ENCODE peak calls at places on chromosomes 7 and 10, in five cellular contexts. One of them, this sample, is unnamed.

GRCh38 chr7:120041798-120042197 is 231.2 kb upstream of the KCND2 start:
- DNase-seq in HepG2: no peak
- DNase-seq in endodermal cell: no peak
- DNase-seq in prostate gland: no peak
- DNase-seq in adrenal gland: no peak
- DNase-seq in this sample: no peak

GRCh38 chr7:151346180-151346769 is 4.7 kb downstream of the NUB1 start:
- DNase-seq in endodermal cell: no peak
- DNase-seq in prostate gland: no peak
- DNase-seq in HepG2: no peak
- DNase-seq in adrenal gland: no peak
- DNase-seq in this sample: no peak

GRCh38 chr10:114281461-114281860 is 42.4 kb downstream of the VWA2 start:
- DNase-seq in adrenal gland: no peak
- DNase-seq in prostate gland: no peak
- DNase-seq in endodermal cell: no peak
- DNase-seq in HepG2: no peak
- DNase-seq in this sample: no peak

GRCh38 chr7:75981450-75982305 is 12.7 kb downstream of the TMEM120A start:
- DNase-seq in prostate gland: no peak
- DNase-seq in adrenal gland: peak
- DNase-seq in endodermal cell: no peak
- DNase-seq in HepG2: no peak
- DNase-seq in this sample: no peak

GRCh38 chr10:114735946-114736345 is 77.9 kb upstream of the ABLIM1 start:
- DNase-seq in endodermal cell: no peak
- DNase-seq in prostate gland: no peak
- DNase-seq in adrenal gland: no peak
- DNase-seq in HepG2: no peak
- DNase-seq in this sample: no peak

GRCh38 chr10:43078986-43079273 is 2.1 kb downstream of the RET start:
- DNase-seq in prostate gland: no peak
- DNase-seq in HepG2: no peak
- DNase-seq in endodermal cell: peak
- DNase-seq in adrenal gland: no peak
- DNase-seq in this sample: no peak

GRCh38 chr7:21914671-21915070 is 31.0 kb downstream of the CDCA7L start:
- DNase-seq in endodermal cell: no peak
- DNase-seq in prostate gland: no peak
- DNase-seq in HepG2: no peak
- DNase-seq in adrenal gland: no peak
- DNase-seq in this sample: no peak

GRCh38 chr7:2019693-2020511 is 212.8 kb downstream of the MAD1L1 start:
- DNase-seq in prostate gland: no peak
- DNase-seq in adrenal gland: peak
- DNase-seq in endodermal cell: no peak
- DNase-seq in HepG2: no peak
- DNase-seq in this sample: no peak

GRCh38 chr7:120916538-120916937 is 34.0 kb upstream of the ING3 start:
- DNase-seq in adrenal gland: no peak
- DNase-seq in HepG2: no peak
- DNase-seq in prostate gland: no peak
- DNase-seq in endodermal cell: no peak
- DNase-seq in this sample: no peak

GRCh38 chr10:60309891-60310290 is 79.8 kb downstream of the ANK3 start:
- DNase-seq in HepG2: no peak
- DNase-seq in endodermal cell: no peak
- DNase-seq in prostate gland: no peak
- DNase-seq in adrenal gland: no peak
- DNase-seq in this sample: no peak

GRCh38 chr10:132626761-132627735 is 89.5 kb downstream of the INPP5A start:
- DNase-seq in prostate gland: no peak
- DNase-seq in HepG2: no peak
- DNase-seq in adrenal gland: no peak
- DNase-seq in endodermal cell: no peak
- DNase-seq in this sample: no peak

GRCh38 chr7:56287429-56288138 is 171.4 kb upstream of the NUPR2 start:
- DNase-seq in prostate gland: no peak
- DNase-seq in adrenal gland: peak
- DNase-seq in endodermal cell: no peak
- DNase-seq in HepG2: no peak
- DNase-seq in this sample: no peak

GRCh38 chr7:135936497-135937217 is 40.5 kb downstream of the MTPN start:
- DNase-seq in adrenal gland: no peak
- DNase-seq in HepG2: no peak
- DNase-seq in prostate gland: no peak
- DNase-seq in endodermal cell: no peak
- DNase-seq in this sample: no peak

GRCh38 chr10:115624448-115624847 is 531.3 kb downstream of the ATRNL1 start:
- DNase-seq in endodermal cell: no peak
- DNase-seq in prostate gland: no peak
- DNase-seq in HepG2: peak
- DNase-seq in adrenal gland: no peak
- DNase-seq in this sample: no peak

GRCh38 chr7:137978464-137979237 is 23.2 kb downstream of the CREB3L2 start:
- DNase-seq in prostate gland: no peak
- DNase-seq in HepG2: no peak
- DNase-seq in endodermal cell: no peak
- DNase-seq in adrenal gland: peak
- DNase-seq in this sample: peak

GRCh38 chr7:46651561-46652088 is 730.6 kb upstream of the IGFBP3 start:
- DNase-seq in adrenal gland: no peak
- DNase-seq in endodermal cell: no peak
- DNase-seq in HepG2: no peak
- DNase-seq in prostate gland: no peak
- DNase-seq in this sample: no peak

GRCh38 chr7:104923010-104923421 is 91.0 kb upstream of the KMT2E start:
- DNase-seq in adrenal gland: peak
- DNase-seq in prostate gland: peak
- DNase-seq in endodermal cell: peak
- DNase-seq in HepG2: peak
- DNase-seq in this sample: peak

GRCh38 chr10:75347211-75347610 is 54.4 kb downstream of the ZNF503 start:
- DNase-seq in HepG2: no peak
- DNase-seq in prostate gland: no peak
- DNase-seq in adrenal gland: no peak
- DNase-seq in endodermal cell: no peak
- DNase-seq in this sample: no peak

GRCh38 chr10:123583639-123584418 is 82.3 kb upstream of the GPR26 start:
- DNase-seq in endodermal cell: peak
- DNase-seq in adrenal gland: peak
- DNase-seq in HepG2: peak
- DNase-seq in prostate gland: peak
- DNase-seq in this sample: peak

GRCh38 chr10:59362991-59363390 is 642 bp upstream of the FAM13C start:
- DNase-seq in endodermal cell: peak
- DNase-seq in HepG2: no peak
- DNase-seq in adrenal gland: peak
- DNase-seq in prostate gland: peak
- DNase-seq in this sample: peak

GRCh38 chr10:113347508-113347907 is 205.3 kb upstream of the HABP2 start:
- DNase-seq in endodermal cell: peak
- DNase-seq in prostate gland: peak
- DNase-seq in HepG2: no peak
- DNase-seq in adrenal gland: no peak
- DNase-seq in this sample: no peak

GRCh38 chr7:102404005-102404861 is 8.1 kb downstream of the PRKRIP1 start:
- DNase-seq in prostate gland: no peak
- DNase-seq in endodermal cell: peak
- DNase-seq in adrenal gland: peak
- DNase-seq in HepG2: peak
- DNase-seq in this sample: no peak

GRCh38 chr7:71486414-71486813 is 354.5 kb downstream of the GALNT17 start:
- DNase-seq in endodermal cell: no peak
- DNase-seq in HepG2: no peak
- DNase-seq in prostate gland: no peak
- DNase-seq in adrenal gland: no peak
- DNase-seq in this sample: no peak

GRCh38 chr7:116213361-116214155 is 3.2 kb downstream of the TES start:
- DNase-seq in prostate gland: no peak
- DNase-seq in endodermal cell: no peak
- DNase-seq in adrenal gland: no peak
- DNase-seq in HepG2: no peak
- DNase-seq in this sample: no peak

GRCh38 chr7:5630670-5631069 is 150.8 kb downstream of the RNF216 start:
- DNase-seq in prostate gland: no peak
- DNase-seq in HepG2: no peak
- DNase-seq in endodermal cell: no peak
- DNase-seq in adrenal gland: no peak
- DNase-seq in this sample: no peak

GRCh38 chr7:1899951-1900762 is 230.1 kb downstream of the ELFN1 start:
- DNase-seq in HepG2: no peak
- DNase-seq in adrenal gland: no peak
- DNase-seq in endodermal cell: no peak
- DNase-seq in prostate gland: no peak
- DNase-seq in this sample: no peak

DNA sequence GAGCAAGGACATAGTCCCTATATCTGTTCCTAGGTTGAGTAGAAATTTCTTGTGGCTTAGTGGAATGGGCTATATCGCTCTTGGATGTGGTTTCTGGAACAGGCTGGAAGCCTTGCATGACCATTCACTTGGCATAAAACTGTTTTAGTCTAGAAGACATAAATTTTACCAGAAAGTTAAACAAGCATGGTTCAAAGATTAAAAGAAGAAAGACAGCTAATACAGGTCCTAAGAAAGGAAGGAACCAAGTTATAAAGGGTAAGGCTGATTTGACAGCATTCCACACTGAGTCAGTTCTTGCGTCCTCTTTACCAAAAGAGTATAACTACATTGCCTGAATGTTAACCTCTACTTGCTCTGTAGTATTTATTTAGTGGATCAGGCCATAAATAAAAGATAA is 724.2 kb downstream of the SORCS1 start:
- DNase-seq in adrenal gland: no peak
- DNase-seq in prostate gland: no peak
- DNase-seq in HepG2: no peak
- DNase-seq in endodermal cell: no peak
- DNase-seq in this sample: no peak
- H3K27ac ChIP-seq in adrenal gland: no peak
- H3K27ac ChIP-seq in prostate gland: no peak
- H3K27ac ChIP-seq in HepG2: no peak
- H3K27ac ChIP-seq in endodermal cell: no peak
- H3K27ac ChIP-seq in this sample: no peak

GRCh38 chr10:16986082-16986405 is 143.6 kb downstream of the CUBN start:
- DNase-seq in endodermal cell: no peak
- DNase-seq in prostate gland: no peak
- DNase-seq in adrenal gland: no peak
- DNase-seq in HepG2: no peak
- DNase-seq in this sample: peak
- H3K27ac ChIP-seq in endodermal cell: peak
- H3K27ac ChIP-seq in prostate gland: no peak
- H3K27ac ChIP-seq in adrenal gland: no peak
- H3K27ac ChIP-seq in HepG2: no peak
- H3K27ac ChIP-seq in this sample: peak

DNA sequence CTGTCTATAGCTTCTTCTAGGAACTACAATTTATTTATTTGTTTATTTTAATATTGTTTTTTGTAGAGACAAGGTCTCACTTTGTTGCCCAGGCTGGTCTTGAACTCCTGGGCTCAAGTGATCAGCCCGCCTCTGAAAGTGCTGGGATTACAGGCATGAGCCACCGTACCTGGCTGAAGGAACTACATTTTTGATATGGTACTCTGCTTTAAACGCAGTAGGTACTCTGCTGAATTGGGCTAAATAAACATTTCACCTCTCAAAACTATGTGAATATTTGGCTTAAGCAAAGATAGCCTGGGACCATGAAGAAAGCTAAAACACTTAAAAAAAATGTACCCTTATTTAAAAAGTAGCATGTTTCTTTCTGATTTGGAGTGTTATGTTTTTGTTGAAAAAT is 138.2 kb downstream of the ADK start:
- DNase-seq in prostate gland: no peak
- DNase-seq in endodermal cell: no peak
- DNase-seq in adrenal gland: no peak
- DNase-seq in HepG2: no peak
- DNase-seq in this sample: no peak
- H3K27ac ChIP-seq in prostate gland: no peak
- H3K27ac ChIP-seq in endodermal cell: no peak
- H3K27ac ChIP-seq in adrenal gland: no peak
- H3K27ac ChIP-seq in HepG2: no peak
- H3K27ac ChIP-seq in this sample: no peak

DNA sequence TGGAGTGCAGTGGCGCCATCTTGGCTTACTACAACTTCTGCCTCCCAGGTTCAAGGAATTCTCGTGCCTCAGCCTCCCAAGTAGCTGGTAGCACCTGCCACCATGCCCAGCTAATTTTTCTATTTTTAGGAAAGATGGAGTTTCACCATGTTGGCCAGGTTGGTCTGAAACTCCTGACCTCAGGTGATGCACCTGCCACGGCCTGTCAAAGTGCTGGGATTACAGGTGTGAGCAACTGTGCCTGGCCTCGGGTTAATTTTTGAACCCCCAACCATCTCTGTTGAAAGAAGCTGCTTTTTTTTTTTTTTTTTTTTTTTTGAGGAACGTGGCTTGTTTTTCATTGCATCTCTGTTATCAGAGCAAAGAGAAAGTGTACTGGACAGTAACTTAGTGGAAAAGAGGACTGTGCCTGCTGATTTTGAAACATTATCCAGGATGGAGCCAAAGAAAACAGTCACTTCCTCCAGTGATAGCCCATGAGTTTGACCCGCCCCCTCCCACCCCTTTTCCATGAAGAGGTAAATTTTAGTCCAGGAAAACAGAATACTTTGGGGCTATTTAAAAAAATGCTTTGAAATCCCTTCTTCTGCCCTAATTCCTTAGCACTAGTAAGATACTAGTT is 38.3 kb downstream of the WBP1L start:
- DNase-seq in HepG2: no peak
- DNase-seq in adrenal gland: no peak
- DNase-seq in prostate gland: no peak
- DNase-seq in endodermal cell: no peak
- DNase-seq in this sample: no peak
- H3K27ac ChIP-seq in HepG2: no peak
- H3K27ac ChIP-seq in adrenal gland: peak
- H3K27ac ChIP-seq in prostate gland: peak
- H3K27ac ChIP-seq in endodermal cell: no peak
- H3K27ac ChIP-seq in this sample: peak

DNA sequence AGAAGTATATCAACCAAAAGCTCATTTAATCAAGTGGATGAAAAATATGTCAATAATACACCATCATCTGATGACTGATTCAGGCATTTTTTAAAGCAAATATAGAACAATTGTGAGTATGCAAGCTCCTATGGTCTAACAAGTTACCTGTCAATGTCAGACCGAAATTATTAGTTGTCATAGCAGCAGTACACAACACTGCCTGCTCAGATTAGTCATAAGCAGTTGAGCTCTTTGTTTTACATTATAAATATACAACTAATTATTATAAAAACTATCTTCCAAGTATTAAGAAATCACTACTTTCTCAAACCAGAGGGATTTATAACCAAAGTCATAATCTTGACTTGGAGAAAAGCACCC is 219.9 kb downstream of the FAM107B start:
- DNase-seq in HepG2: no peak
- DNase-seq in endodermal cell: no peak
- DNase-seq in prostate gland: no peak
- DNase-seq in adrenal gland: no peak
- DNase-seq in this sample: no peak
- H3K27ac ChIP-seq in HepG2: no peak
- H3K27ac ChIP-seq in endodermal cell: no peak
- H3K27ac ChIP-seq in prostate gland: peak
- H3K27ac ChIP-seq in adrenal gland: no peak
- H3K27ac ChIP-seq in this sample: no peak

This sample was measured in caudate nucleus.